ENCODE peak calls at places on chromosomes 4 and X, in seven cellular contexts. One of them, this sample, is unnamed.

GRCh38 chrX:130330706-130331105 is 9.0 kb upstream of the SLC25A14 start:
- DNase-seq in HepG2: peak
- DNase-seq in HCT116: peak
- DNase-seq in T47D: peak
- DNase-seq in K562: peak
- DNase-seq in SK-N-SH: peak
- DNase-seq in H1: peak
- DNase-seq in this sample: peak

GRCh38 chr4:113637823-113638691 is 123.5 kb downstream of the CAMK2D start:
- DNase-seq in HepG2: no peak
- DNase-seq in HCT116: no peak
- DNase-seq in T47D: peak
- DNase-seq in K562: no peak
- DNase-seq in SK-N-SH: no peak
- DNase-seq in H1: no peak
- DNase-seq in this sample: no peak

GRCh38 chrX:138775501-138775900 is 64.0 kb upstream of the FGF13 start:
- DNase-seq in HepG2: peak
- DNase-seq in HCT116: no peak
- DNase-seq in T47D: peak
- DNase-seq in K562: peak
- DNase-seq in SK-N-SH: peak
- DNase-seq in H1: no peak
- DNase-seq in this sample: no peak

GRCh38 chr4:80017125-80017854 is 55.7 kb downstream of the ANTXR2 start:
- DNase-seq in HepG2: no peak
- DNase-seq in HCT116: no peak
- DNase-seq in T47D: no peak
- DNase-seq in K562: no peak
- DNase-seq in SK-N-SH: no peak
- DNase-seq in H1: no peak
- DNase-seq in this sample: no peak

GRCh38 chr4:137125011-137125410 is 407.3 kb downstream of the PCDH18 start:
- DNase-seq in HepG2: no peak
- DNase-seq in HCT116: peak
- DNase-seq in T47D: peak
- DNase-seq in K562: no peak
- DNase-seq in SK-N-SH: no peak
- DNase-seq in H1: no peak
- DNase-seq in this sample: no peak

GRCh38 chrX:56564921-56565861 is 1.8 kb downstream of the UBQLN2 start:
- DNase-seq in HepG2: peak
- DNase-seq in HCT116: no peak
- DNase-seq in T47D: no peak
- DNase-seq in K562: peak
- DNase-seq in SK-N-SH: peak
- DNase-seq in H1: no peak
- DNase-seq in this sample: no peak

GRCh38 chr4:143700420-143701352 is at the start of gene FREM3:
- DNase-seq in HepG2: no peak
- DNase-seq in HCT116: no peak
- DNase-seq in T47D: peak
- DNase-seq in K562: no peak
- DNase-seq in SK-N-SH: peak
- DNase-seq in H1: peak
- DNase-seq in this sample: no peak

GRCh38 chr4:176814770-176815169 is 22.0 kb upstream of the VEGFC start:
- DNase-seq in HepG2: no peak
- DNase-seq in HCT116: no peak
- DNase-seq in T47D: no peak
- DNase-seq in K562: no peak
- DNase-seq in SK-N-SH: no peak
- DNase-seq in H1: no peak
- DNase-seq in this sample: no peak

GRCh38 chrX:99078301-99078700 is 1331.8 kb downstream of the PCDH19 start:
- DNase-seq in HepG2: peak
- DNase-seq in HCT116: no peak
- DNase-seq in T47D: no peak
- DNase-seq in K562: no peak
- DNase-seq in SK-N-SH: no peak
- DNase-seq in H1: no peak
- DNase-seq in this sample: no peak

GRCh38 chr4:2296621-2297601 is 35.0 kb upstream of the MXD4 start:
- DNase-seq in HepG2: no peak
- DNase-seq in HCT116: no peak
- DNase-seq in T47D: no peak
- DNase-seq in K562: no peak
- DNase-seq in SK-N-SH: peak
- DNase-seq in H1: peak
- DNase-seq in this sample: no peak

GRCh38 chr4:119035941-119036737 is 99.5 kb upstream of the MYOZ2 start:
- DNase-seq in HepG2: no peak
- DNase-seq in HCT116: no peak
- DNase-seq in T47D: no peak
- DNase-seq in K562: no peak
- DNase-seq in SK-N-SH: no peak
- DNase-seq in H1: no peak
- DNase-seq in this sample: no peak
- TF ChIP-seq JUND in HepG2: no peak
- TF ChIP-seq JUND in HCT116: no peak
- TF ChIP-seq JUND in T47D: no peak
- TF ChIP-seq JUND in K562: no peak
- TF ChIP-seq JUND in SK-N-SH: peak
- TF ChIP-seq JUND in H1: no peak
- TF ChIP-seq JUND in this sample: no peak

GRCh38 chr4:23305026-23305425 is 584.8 kb downstream of the PPARGC1A start:
- DNase-seq in HepG2: peak
- DNase-seq in HCT116: no peak
- DNase-seq in T47D: no peak
- DNase-seq in K562: no peak
- DNase-seq in SK-N-SH: no peak
- DNase-seq in H1: no peak
- DNase-seq in this sample: no peak
- TF ChIP-seq JUND in HepG2: no peak
- TF ChIP-seq JUND in HCT116: no peak
- TF ChIP-seq JUND in T47D: no peak
- TF ChIP-seq JUND in K562: no peak
- TF ChIP-seq JUND in SK-N-SH: no peak
- TF ChIP-seq JUND in H1: no peak
- TF ChIP-seq JUND in this sample: no peak

GRCh38 chr4:7186516-7187296 is 5.6 kb upstream of the SORCS2 start:
- DNase-seq in HepG2: no peak
- DNase-seq in HCT116: no peak
- DNase-seq in T47D: no peak
- DNase-seq in K562: no peak
- DNase-seq in SK-N-SH: no peak
- DNase-seq in H1: no peak
- DNase-seq in this sample: no peak

GRCh38 chr4:7183780-7184460 is 8.4 kb upstream of the SORCS2 start:
- DNase-seq in HepG2: no peak
- DNase-seq in HCT116: no peak
- DNase-seq in T47D: no peak
- DNase-seq in K562: no peak
- DNase-seq in SK-N-SH: no peak
- DNase-seq in H1: no peak
- DNase-seq in this sample: no peak

GRCh38 chr4:7185487-7186030 is 6.8 kb upstream of the SORCS2 start:
- DNase-seq in HepG2: no peak
- DNase-seq in HCT116: no peak
- DNase-seq in T47D: no peak
- DNase-seq in K562: no peak
- DNase-seq in SK-N-SH: no peak
- DNase-seq in H1: no peak
- DNase-seq in this sample: no peak

GRCh38 chr4:7186081-7186480 is 6.3 kb upstream of the SORCS2 start:
- DNase-seq in HepG2: peak
- DNase-seq in HCT116: no peak
- DNase-seq in T47D: peak
- DNase-seq in K562: peak
- DNase-seq in SK-N-SH: peak
- DNase-seq in H1: no peak
- DNase-seq in this sample: no peak

DNA sequence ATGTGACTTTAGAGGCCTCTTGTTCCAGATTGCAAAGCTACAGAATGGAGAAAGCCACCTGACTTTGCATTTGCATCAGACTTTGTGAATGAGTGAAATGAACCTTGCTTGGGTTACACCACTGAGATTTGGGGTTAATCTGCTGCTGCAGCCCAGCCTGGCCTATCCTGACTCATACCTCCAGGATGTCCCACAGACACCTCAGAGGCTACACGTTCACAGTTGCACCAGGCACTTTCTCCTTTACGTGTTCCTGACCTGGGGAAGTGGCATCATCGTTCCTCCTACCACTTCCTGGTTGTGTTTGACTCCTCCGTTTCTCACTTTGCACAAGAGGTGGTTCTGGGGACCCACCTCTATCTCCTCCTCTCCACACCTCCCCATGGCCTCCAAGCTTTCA is 9.2 kb upstream of the SORCS2 start:
- DNase-seq in HepG2: no peak
- DNase-seq in HCT116: no peak
- DNase-seq in T47D: no peak
- DNase-seq in K562: no peak
- DNase-seq in SK-N-SH: no peak
- DNase-seq in H1: no peak
- DNase-seq in this sample: no peak
- TF ChIP-seq JUND in HepG2: no peak
- TF ChIP-seq JUND in HCT116: no peak
- TF ChIP-seq JUND in T47D: no peak
- TF ChIP-seq JUND in K562: no peak
- TF ChIP-seq JUND in SK-N-SH: no peak
- TF ChIP-seq JUND in H1: no peak
- TF ChIP-seq JUND in this sample: no peak

GRCh38 chrX:136689441-136689840 is 41.5 kb downstream of the CD40LG start:
- DNase-seq in HepG2: no peak
- DNase-seq in HCT116: no peak
- DNase-seq in T47D: no peak
- DNase-seq in K562: peak
- DNase-seq in SK-N-SH: no peak
- DNase-seq in H1: no peak
- DNase-seq in this sample: no peak
- TF ChIP-seq JUND in HepG2: no peak
- TF ChIP-seq JUND in HCT116: no peak
- TF ChIP-seq JUND in T47D: no peak
- TF ChIP-seq JUND in K562: no peak
- TF ChIP-seq JUND in SK-N-SH: no peak
- TF ChIP-seq JUND in H1: no peak
- TF ChIP-seq JUND in this sample: no peak

DNA sequence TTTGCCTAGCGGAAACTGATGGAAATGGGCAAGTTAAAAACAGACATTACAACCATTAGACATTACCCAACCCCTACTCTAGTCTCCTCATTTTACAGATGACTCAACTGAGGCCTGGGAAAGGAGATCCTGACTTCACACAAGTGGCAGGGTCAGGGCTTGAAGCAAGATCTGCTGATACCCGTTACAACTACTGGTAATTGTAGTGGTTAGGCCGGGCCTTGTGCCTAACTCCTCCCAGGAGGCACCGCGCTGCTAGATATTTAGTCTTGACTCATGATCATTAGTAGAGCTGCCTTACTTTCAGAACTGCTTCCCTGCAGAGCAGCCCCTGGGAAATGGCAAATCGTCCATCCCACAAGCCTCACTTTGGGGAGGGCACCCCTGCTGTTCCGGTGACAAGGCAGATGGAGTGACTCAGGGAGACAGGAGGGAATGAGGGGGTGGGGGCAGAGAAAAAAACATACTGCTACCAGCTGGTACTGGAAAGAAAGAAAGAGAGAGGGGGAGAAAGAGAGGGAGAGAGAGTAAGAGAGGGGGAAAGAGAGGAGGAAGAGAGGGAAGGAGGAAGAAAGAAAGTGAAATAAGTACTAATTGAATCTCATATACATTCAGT is 12.2 kb downstream of the ARHGEF6 start:
- DNase-seq in HepG2: no peak
- DNase-seq in HCT116: peak
- DNase-seq in T47D: peak
- DNase-seq in K562: peak
- DNase-seq in SK-N-SH: peak
- DNase-seq in H1: no peak
- DNase-seq in this sample: no peak
- TF ChIP-seq JUND in HepG2: no peak
- TF ChIP-seq JUND in HCT116: no peak
- TF ChIP-seq JUND in T47D: no peak
- TF ChIP-seq JUND in K562: no peak
- TF ChIP-seq JUND in SK-N-SH: peak
- TF ChIP-seq JUND in H1: no peak
- TF ChIP-seq JUND in this sample: no peak

DNA sequence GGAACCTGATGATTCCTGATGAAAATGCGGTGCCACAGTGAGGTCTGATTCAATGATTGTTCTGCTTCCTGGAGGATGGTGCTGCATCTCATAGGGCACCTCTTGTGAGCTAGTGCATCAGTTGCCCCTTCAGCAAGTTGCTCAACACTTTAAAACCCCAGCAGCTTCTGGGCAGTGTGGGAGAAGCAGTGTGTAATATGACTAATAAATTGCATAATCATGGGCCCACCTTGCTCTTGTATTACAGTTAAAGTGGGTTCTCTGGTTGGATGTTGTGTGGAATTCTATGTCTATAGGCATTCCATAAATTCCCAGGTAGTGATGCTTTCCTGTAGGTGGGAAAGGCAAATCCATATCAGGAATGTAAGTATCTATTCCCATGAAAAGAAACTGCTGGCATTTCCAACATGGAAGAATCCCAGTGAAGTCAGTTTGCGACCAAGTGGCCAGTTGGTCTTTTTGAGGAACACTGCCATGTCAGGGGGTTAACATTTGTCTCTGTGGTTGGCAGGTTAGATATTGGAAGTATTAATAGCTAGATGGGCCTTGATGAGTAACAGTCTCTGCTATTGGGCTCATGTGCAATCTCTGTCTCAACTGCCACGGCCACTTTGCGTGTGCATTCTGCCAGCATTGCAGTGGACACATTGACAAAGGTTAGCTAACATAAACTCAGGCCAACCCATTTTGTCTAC is 121.1 kb upstream of the OTUD4 start:
- DNase-seq in HepG2: no peak
- DNase-seq in HCT116: no peak
- DNase-seq in T47D: no peak
- DNase-seq in K562: no peak
- DNase-seq in SK-N-SH: no peak
- DNase-seq in H1: no peak
- DNase-seq in this sample: no peak
- TF ChIP-seq JUND in HepG2: no peak
- TF ChIP-seq JUND in HCT116: no peak
- TF ChIP-seq JUND in T47D: no peak
- TF ChIP-seq JUND in K562: no peak
- TF ChIP-seq JUND in SK-N-SH: no peak
- TF ChIP-seq JUND in H1: no peak
- TF ChIP-seq JUND in this sample: no peak

GRCh38 chrX:136146614-136147319 is 566 bp upstream of the FHL1 start:
- DNase-seq in HepG2: no peak
- DNase-seq in HCT116: no peak
- DNase-seq in T47D: no peak
- DNase-seq in K562: no peak
- DNase-seq in SK-N-SH: no peak
- DNase-seq in H1: peak
- DNase-seq in this sample: no peak
- TF ChIP-seq JUND in HepG2: no peak
- TF ChIP-seq JUND in HCT116: no peak
- TF ChIP-seq JUND in T47D: no peak
- TF ChIP-seq JUND in K562: no peak
- TF ChIP-seq JUND in SK-N-SH: no peak
- TF ChIP-seq JUND in H1: no peak
- TF ChIP-seq JUND in this sample: no peak

This sample was measured in GM12878.